ENCODE peak calls at places on chromosomes 1 and 21, in four cellular contexts. O is left ventricle myocardium inferior, V is omental fat pad, Z is cardiac muscle cell. K is an unnamed sample.
A peak's percentile ranks its signal among the peaks of the same experiment; 100 is the strongest.

GRCh38 chr21:27804515-27804914 is 837.6 kb upstream of the ADAMTS5 start:
- DNase-seq in O (peak; percentile 18), Z (no peak), V (no peak), K (no peak)

GRCh38 chr1:112575154-112575804 is 43.7 kb downstream of the ST7L start:
- DNase-seq in V (no peak), O (no peak), Z (peak; percentile 95), K (no peak)

GRCh38 chr1:246795094-246795671 is 71.0 kb downstream of the SCCPDH start:
- DNase-seq in Z (no peak), V (no peak), O (peak; percentile 39), K (no peak)

GRCh38 chr1:218384576-218384975 is 39.4 kb downstream of the TGFB2 start:
- DNase-seq in O (no peak), Z (peak; percentile 34), V (no peak), K (no peak)

GRCh38 chr1:159996653-159997052 is 35.1 kb downstream of the PIGM start:
- DNase-seq in Z (peak; percentile 76), V (no peak), O (no peak), K (no peak)

GRCh38 chr1:226708967-226709396 is 30.1 kb downstream of the ITPKB start:
- DNase-seq in Z (no peak), O (no peak), V (no peak), K (no peak)

GRCh38 chr21:43925096-43925481 is 60.1 kb downstream of the AGPAT3 start:
- DNase-seq in V (no peak), Z (no peak), O (peak; percentile 39), K (no peak)

GRCh38 chr1:155529929-155530328 is 32.7 kb downstream of the ASH1L start:
- DNase-seq in Z (no peak), V (no peak), O (no peak), K (no peak)

GRCh38 chr1:23673086-23673813 is 18.4 kb upstream of the RPL11 start:
- DNase-seq in Z (peak; percentile 54), V (no peak), O (no peak), K (no peak)

GRCh38 chr1:38084700-38085099 is 38.1 kb upstream of the POU3F1 start:
- DNase-seq in V (no peak), Z (no peak), O (peak; percentile 55), K (no peak)

GRCh38 chr1:183572721-183573120 is 17.5 kb downstream of the NCF2 start:
- DNase-seq in V (no peak), Z (no peak), O (no peak), K (no peak)

GRCh38 chr1:19676438-19676922 is 11.8 kb downstream of the HTR6 start:
- DNase-seq in V (no peak), O (peak; percentile 69), Z (peak; percentile 88), K (no peak)

GRCh38 chr1:101438359-101438758 is 201.5 kb downstream of the S1PR1 start:
- DNase-seq in V (no peak), Z (peak; percentile 18), O (no peak), K (no peak)
- TF ChIP-seq CTCF in V (no peak), Z (peak; percentile 21), O (peak; percentile 39), K (peak; percentile 33)

GRCh38 chr1:105023719-105024118 is 1274.0 kb downstream of the AMY1C start:
- DNase-seq in O (no peak), Z (no peak), V (no peak), K (no peak)

GRCh38 chr1:105027838-105028471 is 1278.3 kb downstream of the AMY1C start:
- DNase-seq in V (no peak), O (no peak), Z (no peak), K (no peak)
- TF ChIP-seq CTCF in V (no peak), O (no peak), Z (no peak), K (no peak)

GRCh38 chr1:228267962-228268890 is 60.4 kb downstream of the OBSCN start:
- DNase-seq in O (peak; percentile 52), Z (no peak), V (no peak), K (no peak)

GRCh38 chr1:228263636-228264035 is 55.8 kb downstream of the OBSCN start:
- DNase-seq in V (no peak), O (no peak), Z (no peak), K (no peak)

GRCh38 chr1:228262475-228262874 is 54.6 kb downstream of the OBSCN start:
- DNase-seq in V (no peak), O (no peak), Z (no peak), K (no peak)

GRCh38 chr1:228264100-228264816 is 56.4 kb downstream of the OBSCN start:
- DNase-seq in O (no peak), Z (no peak), V (no peak), K (no peak)

GRCh38 chr1:228265167-228265566 is 57.3 kb downstream of the OBSCN start:
- DNase-seq in O (no peak), Z (peak; percentile 48), V (no peak), K (no peak)
- TF ChIP-seq CTCF in O (peak; percentile 18), Z (peak; percentile 44), V (no peak), K (no peak)

DNA sequence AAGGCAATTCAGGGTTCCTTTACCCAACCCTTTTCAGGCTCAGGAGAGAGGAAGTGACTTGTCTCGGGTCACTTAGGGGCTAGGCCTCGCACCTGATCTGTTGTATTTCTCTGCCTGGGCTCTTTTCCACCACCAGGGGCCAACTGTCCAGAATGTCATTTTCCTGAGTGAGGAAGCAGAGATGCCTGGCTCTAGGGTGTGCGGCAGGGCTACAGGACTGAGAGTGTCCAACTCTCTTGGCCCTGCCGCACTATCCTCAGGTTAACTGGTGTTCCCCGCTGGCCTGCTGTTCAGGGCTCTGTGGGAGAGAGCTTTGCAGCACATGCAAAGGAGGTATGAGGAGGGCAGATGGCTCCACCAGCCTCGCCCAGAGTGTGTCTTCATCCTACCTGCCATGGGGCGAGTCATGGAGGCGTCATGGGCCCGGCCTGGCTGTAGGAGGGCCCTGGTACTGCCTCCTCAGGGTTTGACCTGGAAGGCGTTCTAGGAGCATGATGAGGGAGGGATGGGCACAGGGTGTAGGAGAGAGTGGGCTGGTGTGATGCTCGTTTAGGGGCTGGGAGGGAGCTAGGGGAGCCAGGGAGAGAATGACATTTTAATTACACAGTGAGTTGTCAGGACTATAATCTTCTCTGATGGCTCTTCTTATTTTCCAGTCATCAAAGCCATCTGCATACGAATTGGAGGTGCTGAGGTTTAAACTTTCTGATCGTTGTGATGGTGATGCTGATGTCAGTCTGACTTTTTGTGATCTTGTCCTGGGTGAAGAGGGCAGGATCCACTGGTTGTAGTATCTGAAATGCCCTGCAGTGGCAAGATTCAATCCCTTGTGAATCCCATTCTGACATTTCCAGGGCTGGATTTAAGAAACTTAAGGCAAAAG is 128.4 kb downstream of the NOS1AP start:
- DNase-seq in O (no peak), V (no peak), Z (no peak), K (no peak)
- TF ChIP-seq CTCF in O (no peak), V (no peak), Z (no peak), K (no peak)

GRCh38 chr1:162035241-162035640 is 11.6 kb upstream of the OLFML2B start:
- DNase-seq in O (no peak), V (no peak), Z (peak; percentile 33), K (no peak)

GRCh38 chr1:162042361-162042760 is 18.7 kb upstream of the OLFML2B start:
- DNase-seq in Z (no peak), O (no peak), V (no peak), K (no peak)

GRCh38 chr1:162038624-162039023 is 15.0 kb upstream of the OLFML2B start:
- DNase-seq in O (no peak), V (no peak), Z (no peak), K (no peak)

GRCh38 chr1:162036156-162036555 is 12.5 kb upstream of the OLFML2B start:
- DNase-seq in Z (no peak), V (no peak), O (no peak), K (no peak)

GRCh38 chr1:162040657-162041056 is 17.0 kb upstream of the OLFML2B start:
- DNase-seq in O (no peak), V (no peak), Z (peak; percentile 66), K (no peak)
- TF ChIP-seq CTCF in O (peak; percentile 42), V (no peak), Z (peak; percentile 65), K (peak; percentile 34)

DNA sequence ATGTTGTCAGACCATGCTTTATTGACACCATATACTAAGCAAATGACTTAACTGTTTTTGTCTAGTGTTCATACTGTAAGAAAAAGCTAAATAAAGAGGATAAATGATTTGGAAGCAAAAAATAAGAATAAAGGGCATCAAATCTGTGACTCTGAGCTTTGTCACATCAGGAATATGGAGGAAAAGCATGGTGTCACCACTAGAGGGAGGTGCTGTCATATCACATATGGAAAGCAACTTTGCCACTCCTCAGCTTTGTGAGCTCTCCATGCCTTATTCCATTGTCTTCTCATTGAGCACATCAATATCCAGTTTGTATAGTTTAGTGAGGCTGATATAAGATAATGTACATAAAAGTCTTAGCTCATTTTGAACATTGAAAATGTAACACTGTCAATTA is 20.8 kb upstream of the GBP1 start:
- DNase-seq in V (no peak), Z (peak; percentile 68), O (no peak), K (no peak)
- TF ChIP-seq CTCF in V (no peak), Z (peak; percentile 58), O (peak; percentile 71), K (no peak)

GRCh38 chr1:65623895-65624294 is 168.8 kb upstream of the PDE4B start:
- DNase-seq in O (no peak), V (no peak), Z (peak; percentile 17), K (no peak)
- TF ChIP-seq CTCF in O (no peak), V (no peak), Z (peak; percentile 26), K (no peak)

GRCh38 chr1:121517586-121518230 is 332.9 kb downstream of the SRGAP2C start:
- DNase-seq in O (no peak), Z (no peak), V (no peak), K (no peak)

GRCh38 chr1:121516279-121516967 is 331.6 kb downstream of the SRGAP2C start:
- DNase-seq in Z (no peak), O (peak; percentile 20), V (no peak), K (no peak)

GRCh38 chr1:121518726-121519041 is 333.9 kb downstream of the SRGAP2C start:
- DNase-seq in Z (no peak), V (no peak), O (no peak), K (no peak)

GRCh38 chr1:121522061-121522759 is 337.4 kb downstream of the SRGAP2C start:
- DNase-seq in O (no peak), V (no peak), Z (no peak), K (no peak)

DNA sequence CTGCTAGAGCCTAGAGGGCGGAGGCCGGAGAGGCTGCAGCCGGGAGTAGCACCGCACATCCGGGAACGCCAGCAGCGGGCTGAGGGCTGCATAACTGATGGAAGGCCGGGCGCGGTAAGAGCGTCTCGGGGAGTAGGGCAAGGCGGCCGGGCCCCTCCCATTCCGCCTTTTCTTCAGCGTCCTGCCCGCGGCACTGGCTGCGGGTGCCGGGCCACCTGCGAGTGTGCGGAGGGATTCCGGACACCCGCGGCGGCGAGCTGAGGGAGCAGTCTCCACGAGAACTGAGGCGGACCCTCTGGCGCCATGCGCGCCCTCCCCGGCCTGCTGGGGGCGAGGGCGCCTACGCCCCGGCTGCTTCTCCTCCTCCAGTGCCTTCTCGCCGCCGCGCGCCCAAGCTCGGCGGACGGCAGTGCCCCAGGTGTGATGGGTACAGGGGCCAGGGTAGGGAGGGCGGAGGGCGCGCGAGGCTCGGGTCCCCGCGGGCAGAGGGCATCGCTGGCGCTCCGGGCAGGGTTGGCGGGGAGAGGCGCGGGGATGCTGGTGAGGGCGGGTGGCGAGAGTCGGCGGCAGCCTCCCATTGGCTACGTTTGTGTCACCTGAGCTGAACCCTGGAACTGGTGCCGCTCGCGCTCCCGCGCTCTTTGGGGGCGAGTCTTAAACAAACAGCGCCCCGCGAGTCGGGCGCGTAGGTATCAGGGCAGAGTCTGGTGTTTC is 334.4 kb downstream of the SRGAP2C start:
- DNase-seq in V (no peak), O (peak; percentile 41), Z (peak; percentile 9), K (peak; percentile 35)
- TF ChIP-seq CTCF in V (no peak), O (no peak), Z (no peak), K (no peak)